ENCODE peak calls at places on chromosome 20, in seven cellular contexts. U is activated CD8-positive, alpha-beta memory T cell treated with anti-CD3 and anti-CD28 coated beads, Interleukin-2, amount 10 ng/mL, durations not matched to agents 7 days and 5 days; B is CD8-positive, alpha-beta T cell; T is T-cell; Y is HepG2; L is GM03348; E is GM04504. H is an unnamed sample.

GRCh38 chr20:39112196-39112743 is 150.1 kb downstream of the DHX35 start:
- DNase-seq in Y (peak; percentile 65), L (peak; percentile 70), T (no peak), B (no peak), U (peak; percentile 43), E (peak; percentile 3), H (peak; percentile 94)

GRCh38 chr20:19546648-19547047 is 211.4 kb upstream of the RIN2 start:
- DNase-seq in L (no peak), U (no peak), T (no peak), B (no peak), E (no peak), Y (no peak), H (no peak)

GRCh38 chr20:63979549-63980316 is at the start of gene SAMD10:
- DNase-seq in E (no peak), U (peak; percentile 79), T (peak; percentile 66), L (peak; percentile 53), B (peak; percentile 44), Y (peak; percentile 70), H (peak; percentile 65)

GRCh38 chr20:54168961-54169862 is 4.6 kb downstream of the CYP24A1 start:
- DNase-seq in Y (peak; percentile 77), B (no peak), E (no peak), T (no peak), U (no peak), L (no peak), H (no peak)

GRCh38 chr20:39936401-39936800 is 752.6 kb downstream of the MAFB start:
- DNase-seq in B (no peak), E (no peak), Y (no peak), L (no peak), U (no peak), T (no peak), H (no peak)

GRCh38 chr20:31833130-31833930 is 12.1 kb downstream of the FOXS1 start:
- DNase-seq in Y (peak; percentile 74), E (no peak), T (peak; percentile 36), L (peak; percentile 72), U (peak; percentile 74), B (peak; percentile 17), H (peak; percentile 73)

GRCh38 chr20:38607351-38607750 is 5.7 kb downstream of the ARHGAP40 start:
- DNase-seq in E (no peak), L (no peak), T (no peak), Y (no peak), B (no peak), U (no peak), H (no peak)

GRCh38 chr20:63312690-63313348 is 19.8 kb downstream of the COL20A1 start:
- DNase-seq in L (no peak), Y (no peak), B (no peak), U (no peak), T (no peak), E (no peak), H (no peak)

GRCh38 chr20:50328996-50329898 is 138.6 kb downstream of the CEBPB start:
- DNase-seq in U (no peak), Y (peak; percentile 71), B (no peak), L (no peak), E (no peak), T (no peak), H (no peak)

GRCh38 chr20:47680804-47681529 is 104.3 kb downstream of the SULF2 start:
- DNase-seq in B (no peak), L (no peak), E (no peak), Y (peak; percentile 82), U (no peak), T (no peak), H (no peak)

GRCh38 chr20:51487076-51487475 is 55.4 kb downstream of the NFATC2 start:
- DNase-seq in L (no peak), T (no peak), B (no peak), Y (no peak), E (no peak), U (no peak), H (no peak)

GRCh38 chr20:59955131-59955796 is 3.0 kb upstream of the CDH26 start:
- DNase-seq in T (no peak), Y (peak; percentile 53), U (no peak), B (no peak), L (peak; percentile 24), E (no peak), H (peak; percentile 61)

GRCh38 chr20:52482049-52482448 is 290.5 kb upstream of the ZFP64 start:
- DNase-seq in B (no peak), U (no peak), L (no peak), E (no peak), T (no peak), Y (no peak), H (no peak)

H was measured in HTR-8/SVneo.